ENCODE peak calls at places on chromosomes 5 and 9, in five cellular contexts. Y, F, A, R and H are unnamed samples.

GRCh38 chr9:124079176-124079925 is 67.8 kb downstream of the LHX2 start:
- DNase-seq in F (no peak), A (peak), R (no peak), Y (no peak), H (no peak)

GRCh38 chr9:36893148-36893547 is 140.9 kb downstream of the PAX5 start:
- DNase-seq in F (no peak), A (no peak), R (no peak), Y (no peak), H (no peak)

GRCh38 chr5:123035320-123035949 is 1.1 kb downstream of the PPIC start:
- DNase-seq in A (peak), F (peak), R (peak), Y (peak), H (peak)

GRCh38 chr5:87298687-87299362 is 31.1 kb downstream of the RASA1 start:
- DNase-seq in F (no peak), Y (no peak), R (no peak), A (no peak), H (no peak)

GRCh38 chr9:6147847-6148246 is 67.8 kb upstream of the IL33 start:
- DNase-seq in R (no peak), Y (no peak), F (no peak), A (no peak), H (no peak)

GRCh38 chr9:78103971-78104433 is 72.4 kb upstream of the GNAQ start:
- DNase-seq in F (no peak), Y (no peak), R (no peak), A (no peak), H (no peak)

GRCh38 chr9:124437086-124437485 is 13.2 kb upstream of the ADGRD2 start:
- DNase-seq in A (no peak), R (no peak), F (no peak), Y (no peak), H (no peak)

GRCh38 chr9:130616451-130616850 is 37.1 kb downstream of the FUBP3 start:
- DNase-seq in F (no peak), Y (no peak), R (no peak), A (no peak), H (no peak)

GRCh38 chr5:132270706-132271105 is 13.2 kb downstream of the PDLIM4 start:
- DNase-seq in F (no peak), Y (peak), R (no peak), A (no peak), H (no peak)

GRCh38 chr9:95363051-95363841 is 45.7 kb upstream of the FANCC start:
- DNase-seq in Y (no peak), F (no peak), R (no peak), A (no peak), H (no peak)

GRCh38 chr5:112757468-112758208 is 20.0 kb downstream of the APC start:
- DNase-seq in R (no peak), F (no peak), A (peak), Y (no peak), H (no peak)

GRCh38 chr5:113748403-113748802 is 234.9 kb downstream of the YTHDC2 start:
- DNase-seq in F (no peak), R (no peak), A (no peak), Y (no peak), H (no peak)

GRCh38 chr9:109433476-109433875 is 64.6 kb downstream of the PTPN3 start:
- DNase-seq in A (no peak), R (no peak), F (no peak), Y (no peak), H (no peak)

GRCh38 chr5:10262121-10262774 is 12.2 kb downstream of the CCT5 start:
- DNase-seq in R (no peak), A (no peak), F (no peak), Y (no peak), H (no peak)

GRCh38 chr9:92590386-92590785 is 54.6 kb upstream of the ECM2 start:
- DNase-seq in F (no peak), Y (peak), R (no peak), A (peak), H (no peak)

GRCh38 chr5:87127956-87128687 is 139.6 kb upstream of the RASA1 start:
- DNase-seq in A (peak), F (no peak), R (no peak), Y (no peak), H (peak)

GRCh38 chr9:94922691-94923107 is 196.2 kb downstream of the AOPEP start:
- DNase-seq in F (no peak), A (peak), R (no peak), Y (no peak), H (no peak)

GRCh38 chr9:134378901-134379338 is 52.7 kb downstream of the RXRA start:
- DNase-seq in A (peak), R (peak), F (no peak), Y (no peak), H (no peak)

GRCh38 chr9:132487351-132487791 is 77.4 kb downstream of the CFAP77 start:
- DNase-seq in F (no peak), R (no peak), Y (no peak), A (no peak), H (no peak)

GRCh38 chr9:126813072-126813471 is 8.2 kb downstream of the ZBTB43 start:
- DNase-seq in Y (peak), F (no peak), R (no peak), A (no peak), H (no peak)

GRCh38 chr5:75277463-75277862 is 40.8 kb upstream of the ANKRD31 start:
- DNase-seq in R (no peak), A (no peak), F (no peak), Y (no peak), H (no peak)

GRCh38 chr5:160306711-160307110 is 5.7 kb downstream of the CCNJL start:
- DNase-seq in A (no peak), R (no peak), Y (no peak), F (no peak), H (no peak)

GRCh38 chr5:160030631-160031377 is 21.9 kb downstream of the TTC1 start:
- DNase-seq in F (no peak), A (peak), Y (no peak), R (no peak), H (no peak)

DNA sequence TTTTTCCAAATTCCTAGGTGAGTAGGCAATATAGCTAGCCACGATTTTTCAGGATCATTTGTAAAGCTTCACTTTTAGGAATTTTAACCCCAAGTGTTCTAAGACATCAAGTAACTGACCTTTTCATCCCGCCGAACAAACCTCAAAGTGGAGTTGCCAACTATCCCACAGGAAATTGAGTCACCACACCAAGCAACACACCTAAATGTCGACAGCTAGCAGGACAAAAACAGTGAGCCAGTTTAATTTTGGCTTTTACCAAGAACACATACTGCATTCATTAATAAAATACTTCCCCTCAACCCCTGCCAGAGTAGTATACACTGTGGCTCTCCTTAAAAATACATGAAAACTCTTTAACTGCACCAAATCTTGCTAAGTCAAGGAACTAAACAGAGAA is 459.3 kb downstream of the RAB3C start:
- DNase-seq in A (peak), F (no peak), Y (no peak), R (no peak), H (no peak)
- H3K27ac ChIP-seq in A (peak), F (no peak), Y (peak), R (no peak), H (peak)

GRCh38 chr5:32071351-32071944 is 102.7 kb downstream of the GOLPH3 start:
- DNase-seq in Y (no peak), A (peak), F (no peak), R (no peak), H (peak)
- H3K27ac ChIP-seq in Y (no peak), A (no peak), F (no peak), R (no peak), H (peak)

GRCh38 chr9:107971241-107971640 is 481.7 kb upstream of the KLF4 start:
- DNase-seq in A (peak), Y (no peak), F (no peak), R (no peak), H (no peak)
- H3K27ac ChIP-seq in A (no peak), Y (no peak), F (no peak), R (peak), H (no peak)

GRCh38 chr9:107285292-107285691 is 2.2 kb downstream of the RAD23B start:
- DNase-seq in Y (no peak), R (no peak), F (no peak), A (no peak), H (no peak)
- H3K27ac ChIP-seq in Y (no peak), R (peak), F (peak), A (peak), H (no peak)

GRCh38 chr5:20276959-20277263 is 288.9 kb upstream of the CDH18 start:
- DNase-seq in Y (no peak), F (no peak), A (peak), R (no peak), H (no peak)

GRCh38 chr5:20276061-20276958 is 288.3 kb upstream of the CDH18 start:
- DNase-seq in A (peak), F (no peak), R (no peak), Y (no peak), H (no peak)
- H3K27ac ChIP-seq in A (peak), F (no peak), R (no peak), Y (no peak), H (no peak)

GRCh38 chr5:141742866-141743651 is 61.0 kb upstream of the ARAP3 start:
- DNase-seq in F (no peak), R (peak), A (peak), Y (no peak), H (peak)

GRCh38 chr5:141742144-141742543 is 60.1 kb upstream of the ARAP3 start:
- DNase-seq in Y (no peak), A (no peak), R (no peak), F (no peak), H (no peak)

GRCh38 chr5:141737485-141737884 is 55.5 kb upstream of the ARAP3 start:
- DNase-seq in A (no peak), R (no peak), F (no peak), Y (no peak), H (no peak)

GRCh38 chr5:141743652-141744333 is 61.8 kb upstream of the ARAP3 start:
- DNase-seq in A (no peak), R (no peak), F (no peak), Y (no peak), H (no peak)

DNA sequence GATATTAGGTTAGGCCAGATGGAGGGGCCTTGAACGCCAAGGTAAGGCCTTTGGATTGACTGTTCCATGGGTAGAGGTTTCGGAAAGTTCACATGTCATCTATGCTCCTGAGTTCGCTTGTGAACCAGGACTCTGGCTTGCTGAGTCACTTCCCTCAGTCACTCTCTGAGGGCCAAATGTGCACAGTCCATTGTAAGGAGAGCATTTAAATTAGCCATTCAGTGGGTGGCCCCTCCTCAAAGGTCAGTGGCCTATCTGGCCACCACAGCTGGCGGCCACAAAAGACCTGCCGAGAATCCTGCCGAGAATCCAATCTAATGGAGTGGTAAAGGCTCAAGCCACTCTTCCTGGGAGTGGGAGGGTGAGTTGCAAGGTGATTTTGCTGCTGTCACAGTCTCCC is 58.9 kb upstream of the ARAP3 start:
- DNase-seq in F (no peak), Y (no peak), A (no peak), R (no peak), H (no peak)
- H3K27ac ChIP-seq in F (no peak), Y (no peak), A (no peak), R (no peak), H (no peak)

GRCh38 chr5:169116961-169117461 is 183.9 kb downstream of the SLIT3 start:
- DNase-seq in A (peak), F (no peak), R (no peak), Y (peak), H (no peak)

GRCh38 chr5:169107316-169107715 is 193.6 kb downstream of the SLIT3 start:
- DNase-seq in R (no peak), Y (no peak), A (no peak), F (no peak), H (no peak)

GRCh38 chr5:169115725-169116124 is 185.2 kb downstream of the SLIT3 start:
- DNase-seq in Y (no peak), A (no peak), R (no peak), F (no peak), H (no peak)

GRCh38 chr5:169114466-169114865 is 186.5 kb downstream of the SLIT3 start:
- DNase-seq in R (no peak), F (no peak), A (no peak), Y (no peak), H (no peak)

DNA sequence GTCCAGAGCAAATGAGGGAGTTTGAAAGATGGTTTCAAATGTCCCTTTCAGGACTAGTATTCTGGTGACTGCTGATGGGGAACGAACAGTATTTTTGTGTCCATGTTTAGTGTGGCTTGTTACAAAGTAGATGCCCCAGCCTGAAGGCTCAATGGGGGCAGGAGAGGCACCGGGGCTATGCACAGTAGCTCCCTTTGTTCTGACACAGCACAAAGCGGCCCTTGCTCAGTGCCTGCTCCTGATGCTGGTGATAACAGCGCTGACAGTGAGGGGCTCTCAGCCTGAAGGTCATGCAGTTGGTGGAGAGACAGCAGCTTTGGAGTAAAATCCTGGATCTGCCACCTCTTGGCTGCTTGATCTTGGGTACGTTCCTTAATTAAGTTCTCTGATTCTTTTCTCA is 188.9 kb downstream of the SLIT3 start:
- DNase-seq in Y (no peak), A (no peak), F (no peak), R (no peak), H (no peak)
- H3K27ac ChIP-seq in Y (no peak), A (no peak), F (no peak), R (no peak), H (no peak)

GRCh38 chr5:73764996-73765395 is 139.0 kb downstream of the ARHGEF28 start:
- DNase-seq in R (no peak), A (no peak), F (no peak), Y (no peak), H (no peak)

GRCh38 chr5:73774924-73775323 is 148.9 kb downstream of the ARHGEF28 start:
- DNase-seq in A (no peak), Y (no peak), F (no peak), R (no peak), H (no peak)

GRCh38 chr5:73766902-73767301 is 140.9 kb downstream of the ARHGEF28 start:
- DNase-seq in F (no peak), R (no peak), A (no peak), Y (no peak), H (no peak)

GRCh38 chr5:73770172-73770571 is 144.2 kb downstream of the ARHGEF28 start:
- DNase-seq in R (no peak), F (no peak), A (no peak), Y (no peak), H (no peak)

GRCh38 chr5:73770601-73771025 is 144.6 kb downstream of the ARHGEF28 start:
- DNase-seq in Y (no peak), A (no peak), R (no peak), F (no peak), H (no peak)
- H3K27ac ChIP-seq in Y (peak), A (no peak), R (no peak), F (no peak), H (no peak)

GRCh38 chr5:66413931-66414330 is 182.3 kb upstream of the MAST4 start:
- DNase-seq in F (no peak), Y (no peak), A (no peak), R (no peak), H (peak)
- H3K27ac ChIP-seq in F (no peak), Y (no peak), A (no peak), R (no peak), H (no peak)

GRCh38 chr5:95717439-95717838 is 13.7 kb upstream of the RHOBTB3 start:
- DNase-seq in A (no peak), R (no peak), F (no peak), Y (no peak), H (no peak)

GRCh38 chr5:95718203-95718602 is 12.9 kb upstream of the RHOBTB3 start:
- DNase-seq in Y (no peak), F (no peak), R (no peak), A (no peak), H (no peak)

GRCh38 chr5:95718738-95719137 is 12.4 kb upstream of the RHOBTB3 start:
- DNase-seq in Y (no peak), F (no peak), A (no peak), R (no peak), H (no peak)

GRCh38 chr5:95723632-95724369 is 7.3 kb upstream of the RHOBTB3 start:
- DNase-seq in A (peak), F (no peak), R (no peak), Y (no peak), H (no peak)

GRCh38 chr5:95720094-95720793 is 10.9 kb upstream of the RHOBTB3 start:
- DNase-seq in R (no peak), A (peak), Y (no peak), F (no peak), H (no peak)
- H3K27ac ChIP-seq in R (peak), A (no peak), Y (no peak), F (peak), H (no peak)